ENCODE peak calls at places on chromosomes 4 and X, in seven cellular contexts. J is SK-N-SH, B is sigmoid colon, U is GM23338, A is suprapubic skin, G is endothelial cell of umbilical vein, K is HepG2. W is an unnamed sample.

GRCh38 chr4:81426770-81427604 is 44.7 kb downstream of the RASGEF1B start:
- DNase-seq in G (no peak), B (no peak), A (no peak), J (no peak), U (peak), K (no peak), W (no peak)

GRCh38 chr4:174192943-174193342 is 90.5 kb downstream of the FBXO8 start:
- DNase-seq in G (no peak), U (no peak), K (no peak), B (no peak), A (no peak), J (peak), W (no peak)

GRCh38 chrX:47227334-47227583 is 5.5 kb upstream of the USP11 start:
- DNase-seq in U (no peak), J (no peak), A (no peak), K (no peak), G (no peak), B (no peak), W (no peak)

GRCh38 chrX:72308566-72309296 is 3.0 kb upstream of the CITED1 start:
- DNase-seq in G (peak), J (peak), U (peak), K (peak), A (no peak), B (peak), W (peak)

GRCh38 chrX:13123857-13124345 is 79.5 kb upstream of the FAM9C start:
- DNase-seq in K (peak), A (no peak), G (peak), B (no peak), J (no peak), U (no peak), W (no peak)

GRCh38 chr4:111602848-111603247 is 542.4 kb upstream of the FAM241A start:
- DNase-seq in U (peak), G (peak), A (no peak), J (no peak), K (no peak), B (no peak), W (no peak)

GRCh38 chrX:72306085-72306801 is 529 bp upstream of the CITED1 start:
- DNase-seq in K (no peak), U (peak), G (no peak), B (no peak), J (peak), A (no peak), W (no peak)

GRCh38 chr4:79027656-79028055 is 88.4 kb upstream of the PAQR3 start:
- DNase-seq in K (no peak), G (no peak), A (no peak), B (no peak), U (no peak), J (no peak), W (no peak)

GRCh38 chr4:123350726-123351125 is 45.9 kb upstream of the SPRY1 start:
- DNase-seq in U (no peak), A (no peak), B (no peak), G (no peak), K (no peak), J (no peak), W (no peak)

GRCh38 chr4:48375651-48376291 is 34.4 kb downstream of the SLAIN2 start:
- DNase-seq in B (no peak), A (no peak), J (no peak), K (peak), G (peak), U (no peak), W (peak)

GRCh38 chr4:169658970-169659735 is 38.8 kb downstream of the CLCN3 start:
- DNase-seq in A (no peak), B (no peak), K (no peak), G (no peak), J (no peak), U (no peak), W (no peak)

GRCh38 chr4:103719320-103720204 is at the start of gene TACR3:
- DNase-seq in U (peak), K (no peak), B (peak), G (no peak), J (peak), A (peak), W (no peak)

GRCh38 chr4:89981789-89982334 is 87.2 kb downstream of the MMRN1 start:
- DNase-seq in B (no peak), U (no peak), J (no peak), G (no peak), A (no peak), K (no peak), W (no peak)

GRCh38 chr4:10590896-10591295 is 93.7 kb downstream of the CLNK start:
- DNase-seq in G (no peak), A (no peak), B (no peak), U (no peak), J (no peak), K (no peak), W (no peak)

GRCh38 chr4:10589808-10590207 is 94.8 kb downstream of the CLNK start:
- DNase-seq in U (no peak), G (no peak), J (no peak), K (no peak), B (no peak), A (no peak), W (no peak)

GRCh38 chr4:10589308-10589707 is 95.3 kb downstream of the CLNK start:
- DNase-seq in G (no peak), U (peak), A (no peak), J (no peak), B (no peak), K (no peak), W (no peak)

GRCh38 chr4:10596586-10597285 is 87.8 kb downstream of the CLNK start:
- DNase-seq in A (no peak), B (no peak), J (no peak), G (no peak), U (no peak), K (no peak), W (no peak)

DNA sequence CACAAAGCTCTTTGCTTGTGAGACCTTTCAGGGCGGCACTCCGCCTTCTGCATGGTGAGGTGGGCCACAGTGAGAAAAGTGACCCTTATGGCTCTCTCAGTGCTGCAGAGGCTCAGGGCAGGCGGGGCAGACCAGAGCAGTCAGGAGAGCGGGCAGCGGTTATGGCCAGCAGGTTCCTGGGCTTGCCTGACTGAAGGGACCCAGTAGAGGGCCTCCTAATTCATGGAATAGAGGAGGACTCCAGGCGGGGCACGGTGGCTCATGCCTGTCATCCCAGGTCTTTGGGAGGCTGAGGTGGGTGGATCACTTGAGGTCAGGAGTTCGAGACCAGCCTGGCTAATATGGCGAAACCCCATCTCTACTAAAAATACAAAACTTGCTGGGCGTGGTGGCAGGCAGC is 91.4 kb downstream of the CLNK start:
- DNase-seq in B (no peak), A (no peak), J (no peak), G (no peak), U (peak), K (no peak), W (no peak)
- TF ChIP-seq CTCF in B (no peak), A (no peak), J (peak), G (no peak), U (peak), K (peak), W (no peak)

GRCh38 chr4:155891058-155891457 is 12.4 kb upstream of the TDO2 start:
- DNase-seq in K (no peak), U (no peak), J (no peak), G (no peak), B (no peak), A (no peak), W (no peak)

GRCh38 chr4:155885666-155886065 is 17.8 kb upstream of the TDO2 start:
- DNase-seq in G (no peak), A (no peak), U (no peak), K (no peak), B (no peak), J (no peak), W (no peak)

GRCh38 chr4:155889036-155889793 is 14.3 kb upstream of the TDO2 start:
- DNase-seq in B (no peak), G (peak), U (no peak), A (no peak), K (no peak), J (no peak), W (no peak)

GRCh38 chr4:155889946-155890345 is 13.6 kb upstream of the TDO2 start:
- DNase-seq in B (no peak), J (no peak), A (no peak), G (no peak), U (no peak), K (no peak), W (no peak)

GRCh38 chr4:155888171-155888570 is 15.3 kb upstream of the TDO2 start:
- DNase-seq in A (no peak), J (no peak), U (no peak), B (no peak), K (no peak), G (no peak), W (no peak)
- TF ChIP-seq POLR2AphosphoS5 in A (no peak), J (no peak), U (no peak), B (no peak), K (no peak), G (no peak), W (no peak)

DNA sequence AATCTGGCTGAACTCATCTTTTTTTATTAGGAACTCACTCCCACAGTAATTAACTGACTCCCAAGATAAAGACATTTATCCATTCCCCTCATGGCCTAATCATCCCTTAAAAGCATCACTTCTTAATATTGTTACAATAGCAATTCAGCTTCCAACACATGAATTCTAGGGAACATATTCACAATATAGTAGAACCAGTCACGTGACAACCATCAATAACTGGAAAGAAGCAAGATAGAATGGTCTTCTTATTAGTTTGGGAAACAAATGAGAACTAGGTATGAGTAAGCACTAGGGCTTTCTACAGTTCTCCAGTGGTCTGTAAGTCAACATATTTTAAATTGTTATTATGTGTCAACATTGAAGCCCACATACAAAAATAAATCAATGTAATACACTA is 170.1 kb downstream of the KLHL4 start:
- DNase-seq in K (no peak), A (no peak), G (no peak), B (no peak), J (no peak), U (no peak), W (no peak)
- TF ChIP-seq CTCF in K (no peak), A (no peak), G (no peak), B (no peak), J (no peak), U (no peak), W (no peak)

GRCh38 chrX:129449141-129449540 is 74.1 kb downstream of the SMARCA1 start:
- DNase-seq in B (no peak), G (no peak), J (no peak), K (no peak), U (no peak), A (no peak), W (no peak)

GRCh38 chrX:129452523-129452922 is 70.8 kb downstream of the SMARCA1 start:
- DNase-seq in G (no peak), J (no peak), U (no peak), A (no peak), B (no peak), K (no peak), W (no peak)

GRCh38 chrX:129445436-129445835 is 77.9 kb downstream of the SMARCA1 start:
- DNase-seq in U (no peak), B (no peak), G (no peak), J (no peak), K (no peak), A (no peak), W (no peak)

DNA sequence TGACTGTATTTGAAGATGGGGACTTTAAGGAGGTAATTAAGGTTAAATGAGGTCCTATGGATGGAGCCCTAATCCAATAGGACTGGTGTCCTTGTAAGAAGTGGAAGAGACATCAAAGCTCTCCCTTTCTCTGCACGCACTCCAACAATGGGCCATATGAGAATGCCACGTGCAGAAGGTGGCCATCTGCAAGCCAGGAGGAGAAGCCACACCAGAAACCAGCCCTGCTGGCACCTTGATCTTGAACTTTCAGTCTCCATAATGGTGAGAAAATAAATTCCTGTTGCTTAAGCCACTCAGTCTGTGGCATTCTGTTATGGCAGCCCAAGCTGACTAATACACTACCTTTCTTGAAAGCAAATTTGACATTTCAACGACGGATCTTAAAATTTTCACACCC is 73.2 kb downstream of the SMARCA1 start:
- DNase-seq in B (no peak), K (no peak), G (no peak), J (no peak), A (no peak), U (no peak), W (no peak)
- TF ChIP-seq POLR2AphosphoS5 in B (no peak), K (no peak), G (no peak), J (no peak), A (no peak), U (no peak), W (no peak)

DNA sequence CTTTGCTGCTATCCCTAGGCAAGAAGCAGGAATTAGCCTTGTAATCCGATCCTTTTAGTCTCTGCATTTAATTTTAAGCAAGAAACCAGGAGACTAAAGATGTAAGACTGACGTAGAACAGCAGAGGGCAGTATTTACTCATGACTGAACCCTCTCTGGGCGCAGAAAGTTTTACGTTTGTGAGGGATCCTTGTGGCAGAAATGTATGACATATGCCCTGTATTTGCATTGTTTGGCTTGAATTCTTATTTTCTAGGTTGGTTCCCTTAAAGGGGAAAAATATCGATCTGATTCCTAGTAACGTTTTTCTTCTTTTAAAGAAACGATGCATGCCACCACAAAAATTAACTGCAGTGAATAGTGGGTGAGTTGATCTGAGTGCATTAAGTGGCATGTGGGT is 1.3 kb upstream of the FAT4 start:
- DNase-seq in K (peak), U (peak), A (no peak), G (peak), J (peak), B (peak), W (no peak)
- TF ChIP-seq CTCF in K (peak), U (peak), A (peak), G (peak), J (peak), B (peak), W (peak)

DNA sequence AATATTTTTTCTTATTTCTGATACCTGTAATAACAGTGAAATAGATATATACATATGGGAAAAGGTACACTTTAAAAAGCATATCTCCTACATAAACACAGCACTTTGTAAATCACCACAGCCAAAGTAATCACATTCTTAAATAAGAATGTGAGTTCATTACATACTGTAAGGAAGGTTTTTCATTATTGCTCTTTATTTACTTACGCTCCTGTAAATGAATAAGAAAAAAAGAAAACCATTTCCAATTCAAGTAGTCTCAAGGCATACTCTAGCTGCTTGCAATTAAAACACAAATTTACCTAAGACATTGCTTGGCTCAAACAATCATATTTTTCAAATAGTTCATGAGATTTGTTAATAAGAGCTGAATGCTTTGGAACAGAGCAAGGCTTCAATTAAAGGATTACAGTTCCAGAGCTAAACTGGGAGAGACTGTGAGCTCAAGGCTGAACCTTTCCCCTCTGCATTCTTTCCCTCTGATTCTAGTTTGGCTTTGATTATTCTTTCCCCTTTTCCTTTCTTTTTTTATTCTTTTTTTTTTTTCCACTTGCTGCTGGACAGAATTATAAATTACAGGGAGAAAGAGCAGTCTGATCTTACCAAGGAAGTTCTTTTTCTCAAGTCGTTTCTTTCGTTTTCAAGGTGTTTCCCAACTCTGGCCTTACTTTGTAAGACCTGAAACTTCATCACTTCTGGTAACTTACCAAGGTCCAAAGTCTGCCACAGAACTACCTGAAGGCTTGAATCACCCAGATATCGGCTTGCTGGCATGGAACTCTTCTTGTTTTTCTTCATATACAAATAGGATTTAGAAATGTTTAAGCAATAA is 278.3 kb downstream of the INPP4B start:
- DNase-seq in A (no peak), G (no peak), K (no peak), J (no peak), U (peak), B (no peak), W (peak)
- TF ChIP-seq POLR2AphosphoS5 in A (no peak), G (no peak), K (no peak), J (no peak), U (no peak), B (no peak), W (no peak)

GRCh38 chr4:139607302-139608060 is 51.5 kb upstream of the SETD7 start:
- DNase-seq in J (no peak), K (no peak), G (no peak), A (no peak), U (no peak), B (no peak), W (no peak)

GRCh38 chr4:139603576-139604387 is 47.8 kb upstream of the SETD7 start:
- DNase-seq in A (no peak), B (no peak), U (peak), J (peak), G (peak), K (peak), W (peak)

GRCh38 chr4:139609647-139610046 is 53.6 kb upstream of the SETD7 start:
- DNase-seq in G (peak), A (no peak), J (no peak), K (no peak), U (no peak), B (no peak), W (no peak)

GRCh38 chr4:139605516-139605915 is 49.5 kb upstream of the SETD7 start:
- DNase-seq in J (no peak), B (no peak), G (no peak), U (no peak), K (no peak), A (no peak), W (no peak)

GRCh38 chr4:139606600-139607301 is 50.7 kb upstream of the SETD7 start:
- DNase-seq in U (no peak), G (no peak), B (no peak), A (no peak), K (no peak), J (no peak), W (no peak)
- TF ChIP-seq CTCF in U (no peak), G (no peak), B (no peak), A (peak), K (no peak), J (peak), W (no peak)

GRCh38 chr4:153566751-153567150 is 100.6 kb downstream of the TMEM131L start:
- DNase-seq in K (no peak), A (no peak), G (no peak), U (no peak), B (no peak), J (no peak), W (peak)

GRCh38 chr4:153570228-153570973 is 104.2 kb downstream of the TMEM131L start:
- DNase-seq in G (no peak), B (no peak), A (no peak), J (no peak), K (no peak), U (no peak), W (no peak)

GRCh38 chr4:153560918-153561317 is 94.8 kb downstream of the TMEM131L start:
- DNase-seq in U (no peak), A (no peak), J (no peak), B (no peak), K (no peak), G (no peak), W (no peak)

DNA sequence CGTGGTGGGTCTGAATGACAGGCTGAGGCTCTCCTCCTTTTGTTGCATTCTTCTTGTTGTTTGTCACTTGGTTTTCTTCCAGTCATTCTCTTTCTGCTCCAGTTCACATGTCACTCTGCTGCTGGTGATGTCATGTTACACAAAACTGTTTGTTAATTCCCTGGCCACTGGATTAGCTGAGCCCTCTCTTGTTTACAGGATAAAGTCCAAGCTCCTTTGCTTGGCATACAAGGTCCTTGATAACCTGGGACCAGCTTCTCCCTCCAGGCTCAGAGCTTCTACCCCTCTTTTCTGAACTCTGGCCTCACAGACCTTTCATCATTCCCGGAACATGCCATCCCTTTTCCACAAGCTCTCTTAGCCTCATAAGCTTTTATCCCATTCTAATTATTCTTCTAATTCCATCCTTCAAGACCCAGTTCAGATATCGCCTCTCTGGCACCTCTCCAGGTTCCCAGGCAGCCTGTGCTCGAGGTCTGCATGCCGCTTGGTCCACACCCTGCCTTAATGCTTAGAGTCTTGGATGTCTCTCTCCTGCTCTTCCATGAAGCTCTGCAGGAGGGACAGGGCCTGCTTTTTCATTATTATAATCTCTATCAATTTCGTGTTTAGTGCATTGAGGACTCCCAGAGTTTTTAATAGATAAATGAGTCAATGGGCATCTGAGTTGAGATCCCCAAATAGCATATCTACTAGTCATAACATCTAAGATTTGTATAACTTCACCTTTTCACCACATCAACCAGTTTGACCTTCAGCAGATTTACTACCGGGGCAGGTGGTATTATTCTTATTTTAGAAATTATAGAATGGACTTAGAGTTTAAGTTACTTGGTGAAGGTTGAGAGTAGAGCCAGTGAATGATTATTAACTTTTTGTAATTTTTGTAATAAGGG is 98.7 kb downstream of the TMEM131L start:
- DNase-seq in J (no peak), U (no peak), G (no peak), B (no peak), A (no peak), K (peak), W (no peak)
- TF ChIP-seq POLR2AphosphoS5 in J (no peak), U (no peak), G (no peak), B (no peak), A (no peak), K (no peak), W (no peak)